ENCODE peak calls at places on chromosome 4, in nine cellular contexts. S is tibial nerve, Y is thyroid gland, Q is breast epithelium, P is A673, B is endothelial cell of umbilical vein, J is neuronal stem cell, K is BE2C, T is psoas muscle. H is an unnamed sample. For H3K9me3, the result is how much of the 10 kb centered on the place peaks cover.

GRCh38 chr4:179989975-179990374 is 2253.2 kb upstream of the TENM3 start:
- DNase-seq in S (no peak), J (no peak), K (no peak), B (no peak), Y (peak), P (no peak), T (no peak), Q (no peak), H (no peak)

GRCh38 chr4:139955600-139955999 is 198.4 kb downstream of the MAML3 start:
- DNase-seq in P (no peak), Y (no peak), T (no peak), K (no peak), J (no peak), B (no peak), S (no peak), Q (no peak), H (no peak)

GRCh38 chr4:23456864-23457263 is 433.0 kb downstream of the PPARGC1A start:
- DNase-seq in B (no peak), J (no peak), Y (no peak), Q (no peak), K (no peak), S (no peak), P (no peak), T (no peak), H (no peak)

GRCh38 chr4:25847329-25847728 is 15.5 kb downstream of the SEL1L3 start:
- DNase-seq in B (no peak), S (no peak), T (no peak), Q (no peak), Y (no peak), P (no peak), K (no peak), J (no peak), H (no peak)

GRCh38 chr4:168486961-168487820 is 6.9 kb upstream of the DDX60L start:
- DNase-seq in B (no peak), P (no peak), S (no peak), J (no peak), T (no peak), K (no peak), Y (no peak), Q (no peak), H (no peak)

GRCh38 chr4:106868381-106869035 is 167.6 kb downstream of the DKK2 start:
- DNase-seq in K (no peak), P (peak), B (peak), Y (no peak), T (no peak), Q (no peak), J (no peak), S (no peak), H (no peak)

GRCh38 chr4:152780267-152780811 is 585 bp downstream of the ARFIP1 start:
- DNase-seq in P (peak), J (no peak), S (no peak), Q (no peak), K (peak), T (no peak), Y (peak), B (no peak), H (no peak)

GRCh38 chr4:150999091-150999490 is 16.0 kb downstream of the LRBA start:
- DNase-seq in P (no peak), T (no peak), S (no peak), J (no peak), B (no peak), Y (no peak), K (no peak), Q (no peak), H (no peak)

GRCh38 chr4:169098054-169098896 is 88.2 kb upstream of the CBR4 start:
- DNase-seq in T (no peak), Y (peak), B (peak), Q (no peak), S (no peak), J (no peak), P (no peak), K (no peak), H (no peak)

GRCh38 chr4:80336582-80336981 is 1.1 kb downstream of the CFAP299 start:
- DNase-seq in S (no peak), J (peak), P (no peak), Y (peak), T (no peak), Q (no peak), B (peak), K (peak), H (no peak)

GRCh38 chr4:48554606-48555005 is 64.6 kb downstream of the ZAR1 start:
- DNase-seq in J (no peak), P (no peak), Q (no peak), T (no peak), B (no peak), Y (no peak), S (no peak), K (no peak), H (no peak)

GRCh38 chr4:73453701-73454005 is 17.6 kb downstream of the AFP start:
- DNase-seq in K (no peak), T (no peak), Y (no peak), B (no peak), S (no peak), Q (no peak), P (no peak), J (no peak), H (no peak)

GRCh38 chr4:122823476-122823875 is 3.2 kb upstream of the FGF2 start:
- DNase-seq in Q (no peak), T (no peak), K (no peak), J (no peak), S (no peak), Y (no peak), B (peak), P (peak), H (no peak)

GRCh38 chr4:26418107-26418506 is 72.2 kb downstream of the CCKAR start:
- DNase-seq in K (no peak), J (no peak), B (no peak), S (no peak), P (no peak), Q (no peak), Y (no peak), T (no peak), H (no peak)

GRCh38 chr4:113869743-113870375 is 108.3 kb upstream of the CAMK2D start:
- DNase-seq in Q (no peak), J (no peak), Y (peak), K (no peak), S (no peak), P (no peak), T (no peak), B (peak), H (no peak)

GRCh38 chr4:106315476-106315967 is 487 bp downstream of the TBCK start:
- DNase-seq in Y (no peak), Q (peak), K (no peak), S (no peak), B (no peak), T (no peak), P (peak), J (no peak), H (no peak)

GRCh38 chr4:2354127-2354526 is 64.3 kb downstream of the ZFYVE28 start:
- DNase-seq in J (no peak), B (no peak), K (peak), S (no peak), P (peak), Y (no peak), T (no peak), Q (no peak), H (no peak)

GRCh38 chr4:85807247-85807915 is 332.4 kb downstream of the ARHGAP24 start:
- DNase-seq in Y (no peak), J (no peak), S (no peak), T (peak), K (no peak), P (no peak), B (peak), Q (no peak), H (no peak)

GRCh38 chr4:10730019-10730418 is 45.5 kb upstream of the CLNK start:
- DNase-seq in K (no peak), B (no peak), S (no peak), Y (no peak), T (no peak), J (no peak), P (no peak), Q (no peak), H (no peak)

GRCh38 chr4:141248029-141248428 is 27.3 kb downstream of the ZNF330 start:
- DNase-seq in Y (no peak), K (no peak), S (no peak), T (peak), J (no peak), P (no peak), Q (no peak), B (no peak), H (no peak)

GRCh38 chr4:8400641-8401325 is 39.7 kb downstream of the ACOX3 start:
- DNase-seq in K (no peak), S (no peak), J (no peak), Q (no peak), Y (no peak), T (no peak), B (no peak), P (peak), H (no peak)

GRCh38 chr4:146477054-146477453 is 44.7 kb downstream of the SLC10A7 start:
- DNase-seq in K (no peak), S (no peak), J (no peak), T (no peak), Q (no peak), Y (no peak), P (peak), B (peak), H (no peak)

GRCh38 chr4:157564771-157565170 is 344.2 kb downstream of the GRIA2 start:
- DNase-seq in B (no peak), P (no peak), S (no peak), K (no peak), T (no peak), Q (no peak), J (no peak), Y (no peak), H (no peak)

DNA sequence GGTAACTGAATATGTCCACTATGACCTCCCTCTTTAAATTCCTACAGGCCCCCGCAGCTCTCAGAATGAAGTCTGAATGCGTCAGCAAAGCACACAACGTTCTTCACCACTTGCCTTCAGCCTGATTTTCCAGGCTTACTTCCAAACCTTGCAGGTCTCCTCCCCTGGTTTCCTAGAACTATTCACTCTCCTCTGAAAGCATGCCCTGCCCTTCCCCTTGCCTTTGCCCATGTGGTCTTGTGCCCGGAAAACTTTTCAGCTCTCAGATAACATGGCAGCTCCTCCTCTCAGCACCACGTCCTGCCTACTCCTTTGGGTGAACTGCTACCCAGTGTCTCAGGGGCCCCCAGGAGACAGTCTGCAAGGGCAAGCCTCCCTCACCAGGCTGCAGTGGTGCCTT is 268.5 kb upstream of the LDB2 start:
- DNase-seq in T (no peak), J (no peak), B (peak), P (no peak), Q (no peak), K (no peak), Y (no peak), S (no peak), H (no peak)
- H3K9me3 ChIP-seq in T (under half), J (under half), B (under half), P (under half), Q (under half), K (under half), Y (under half), S (under half), H (under half)

DNA sequence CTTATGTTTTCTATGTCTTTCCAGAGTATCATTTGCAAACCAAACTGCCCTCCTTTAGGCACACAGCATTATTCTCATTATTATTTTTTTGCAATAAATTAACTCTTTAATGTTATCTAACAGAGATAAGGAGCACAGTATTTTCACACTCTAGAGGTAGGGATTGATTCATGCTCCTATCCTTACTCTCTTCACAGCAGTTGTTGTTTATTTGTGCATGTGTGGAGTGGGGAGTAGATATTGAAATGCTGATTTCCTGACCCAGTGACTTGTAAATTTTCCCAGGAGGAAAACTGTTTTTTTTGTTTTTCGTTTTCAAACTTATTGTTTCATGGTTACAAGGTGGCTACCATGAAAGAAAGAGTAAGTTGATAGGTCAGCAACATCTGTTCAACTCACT is 140.0 kb downstream of the NPFFR2 start:
- DNase-seq in Y (no peak), J (no peak), T (no peak), K (no peak), Q (no peak), P (no peak), B (no peak), S (no peak), H (no peak)
- H3K9me3 ChIP-seq in Y (under half), J (under half), T (under half), K (under half), Q (under half), P (under half), B (under half), S (under half), H (under half)

GRCh38 chr4:91827914-91828313 is 475.9 kb upstream of the GRID2 start:
- DNase-seq in B (no peak), P (no peak), Q (no peak), K (no peak), S (no peak), Y (no peak), J (no peak), T (no peak), H (no peak)

GRCh38 chr4:91830681-91831395 is 472.9 kb upstream of the GRID2 start:
- DNase-seq in K (no peak), P (no peak), J (no peak), S (no peak), Q (no peak), T (no peak), B (no peak), Y (no peak), H (no peak)

GRCh38 chr4:91824773-91825172 is 479.0 kb upstream of the GRID2 start:
- DNase-seq in B (no peak), T (no peak), S (no peak), Y (no peak), K (no peak), Q (no peak), J (no peak), P (no peak), H (no peak)

GRCh38 chr4:91829531-91829930 is 474.2 kb upstream of the GRID2 start:
- DNase-seq in Y (no peak), K (no peak), B (no peak), Q (no peak), S (no peak), J (no peak), P (no peak), T (no peak), H (no peak)

GRCh38 chr4:91826186-91826585 is 477.6 kb upstream of the GRID2 start:
- DNase-seq in Q (no peak), J (no peak), K (no peak), B (no peak), S (no peak), Y (no peak), P (no peak), T (no peak), H (no peak)
- H3K9me3 ChIP-seq in Q (under half), J (under half), K (under half), B (under half), S (under half), Y (under half), P (under half), T (under half), H (under half)

DNA sequence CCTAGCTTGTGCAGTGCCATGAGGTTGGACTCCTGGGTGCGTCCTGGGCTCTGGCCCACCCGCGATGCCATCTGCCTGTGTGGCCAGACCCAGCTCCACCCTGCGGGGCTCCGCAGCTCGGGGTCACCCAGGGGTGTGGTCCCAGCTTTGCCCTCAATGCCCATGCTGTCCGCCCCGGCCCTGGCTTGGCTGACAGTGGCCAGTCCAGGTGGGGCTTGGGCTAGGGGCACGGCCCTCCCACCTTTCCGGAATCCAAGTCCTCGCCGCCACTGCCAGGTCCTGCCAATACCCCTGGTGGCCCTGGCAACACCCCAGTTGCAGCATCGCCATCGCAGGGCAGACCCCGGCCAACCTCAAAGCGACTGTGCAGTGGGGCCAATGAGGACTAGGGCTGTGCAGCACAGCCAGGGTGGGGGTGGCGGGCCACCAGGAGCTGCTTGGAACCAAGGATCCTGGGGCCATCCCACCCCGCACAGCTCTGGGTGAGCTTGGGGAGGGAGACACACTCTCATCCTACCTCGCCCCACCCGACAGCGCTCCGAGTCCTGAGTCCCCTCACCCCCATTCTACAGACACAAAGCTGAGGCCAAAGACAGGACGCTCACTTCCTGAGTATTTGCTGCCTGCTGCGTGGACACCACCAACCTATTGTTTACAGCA is 80.9 kb downstream of the ZNF718 start:
- DNase-seq in K (no peak), P (no peak), B (no peak), Q (no peak), Y (no peak), J (no peak), S (no peak), T (no peak), H (no peak)
- H3K9me3 ChIP-seq in K (under half), P (under half), B (under half), Q (under half), Y (under half), J (under half), S (under half), T (under half), H (under half)

GRCh38 chr4:236028-236427 is 69.2 kb downstream of the ZNF732 start:
- DNase-seq in J (no peak), Y (no peak), K (no peak), S (no peak), P (no peak), B (no peak), Q (no peak), T (no peak), H (no peak)
- H3K9me3 ChIP-seq in J (under half), Y (under half), K (under half), S (under half), P (under half), B (under half), Q (under half), T (under half), H (under half)

GRCh38 chr4:71830-72229 is 18.7 kb downstream of the ZNF595 start:
- DNase-seq in J (no peak), B (no peak), P (no peak), S (no peak), T (no peak), K (no peak), Q (no peak), Y (no peak), H (no peak)
- H3K9me3 ChIP-seq in J (under half), B (under half), P (half or more), S (under half), T (half or more), K (under half), Q (half or more), Y (under half), H (under half)

DNA sequence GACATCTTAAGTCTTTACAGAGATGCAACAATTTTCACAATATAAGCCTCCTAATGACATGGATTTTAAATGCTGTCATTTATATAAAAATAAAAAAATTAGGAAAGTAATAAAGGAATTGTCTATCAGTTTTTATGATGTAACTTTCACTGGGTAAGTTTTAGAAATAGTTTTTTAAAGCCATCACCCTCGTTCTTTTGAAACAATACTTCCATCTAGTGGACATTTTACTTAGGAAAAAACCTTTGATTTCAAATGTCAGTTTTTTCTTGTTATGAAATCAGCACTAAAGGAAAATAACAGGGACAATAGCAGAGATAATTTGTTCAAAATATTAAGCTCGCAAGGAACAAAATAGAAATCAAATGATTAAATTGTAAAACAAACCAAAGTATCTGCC is 24.3 kb upstream of the NDNF start:
- DNase-seq in Y (no peak), P (peak), S (no peak), K (no peak), J (peak), Q (no peak), T (no peak), B (peak), H (no peak)
- H3K9me3 ChIP-seq in Y (under half), P (under half), S (under half), K (under half), J (under half), Q (under half), T (under half), B (under half), H (under half)

H was measured in iPS DF 6.9.